ENCODE peak calls at places on chromosomes 2 and 18, in eight cellular contexts. X is neural progenitor cell, P is fibroblast of lung, E is H9, A is MM.1S, M is mammary epithelial cell, Q is heart left ventricle, Y is Panc1. F is an unnamed sample.

GRCh38 chr2:237060518-237061312 is 25.0 kb upstream of the COPS8 start:
- DNase-seq in M (peak), Y (peak), A (peak), X (peak), Q (no peak), E (peak), P (peak), F (peak)

GRCh38 chr2:199197448-199197847 is 260.3 kb downstream of the SATB2 start:
- DNase-seq in E (no peak), M (peak), A (peak), Y (no peak), X (no peak), P (no peak), Q (no peak), F (no peak)

GRCh38 chr2:129806317-129806716 is 173.1 kb upstream of the RAB6C start:
- DNase-seq in Y (no peak), E (peak), P (no peak), X (peak), Q (no peak), M (no peak), A (no peak), F (no peak)

GRCh38 chr2:229901819-229902218 is 20.0 kb downstream of the TRIP12 start:
- DNase-seq in Y (no peak), X (no peak), P (peak), A (no peak), Q (no peak), M (peak), E (no peak), F (peak)

GRCh38 chr2:192887296-192887695 is 692.6 kb upstream of the TMEFF2 start:
- DNase-seq in A (no peak), Q (no peak), M (no peak), Y (no peak), X (no peak), E (no peak), P (no peak), F (no peak)

GRCh38 chr18:46700026-46700425 is 43.0 kb upstream of the LOXHD1 start:
- DNase-seq in X (no peak), P (no peak), M (no peak), Y (no peak), Q (no peak), E (no peak), A (no peak), F (no peak)

GRCh38 chr2:128623776-128624424 is 305.2 kb upstream of the HS6ST1 start:
- DNase-seq in Q (no peak), A (peak), E (no peak), Y (no peak), M (peak), X (no peak), P (peak), F (peak)

GRCh38 chr18:10336749-10337148 is 117.7 kb upstream of the APCDD1 start:
- DNase-seq in Y (no peak), P (no peak), M (no peak), X (no peak), A (no peak), Q (no peak), E (no peak), F (no peak)

GRCh38 chr18:6355789-6356589 is 58.7 kb downstream of the L3MBTL4 start:
- DNase-seq in X (no peak), E (no peak), Q (no peak), P (peak), Y (peak), M (peak), A (no peak), F (peak)

GRCh38 chr2:50065845-50066244 is 911.5 kb upstream of the FSHR start:
- DNase-seq in X (no peak), E (no peak), Q (no peak), P (no peak), Y (no peak), M (no peak), A (no peak), F (no peak)
- H3K27ac ChIP-seq in X (no peak), E (no peak), Q (no peak), P (no peak), Y (no peak), M (no peak), A (no peak), F (no peak)

GRCh38 chr2:239775623-239776440 is 249.3 kb downstream of the NDUFA10 start:
- DNase-seq in E (no peak), Q (no peak), M (no peak), Y (no peak), X (no peak), P (no peak), A (no peak), F (no peak)

GRCh38 chr2:239774142-239774462 is 251.0 kb downstream of the NDUFA10 start:
- DNase-seq in X (no peak), Q (no peak), Y (no peak), M (no peak), E (no peak), A (no peak), P (no peak), F (no peak)

GRCh38 chr2:239774933-239775622 is 250.1 kb downstream of the NDUFA10 start:
- DNase-seq in E (no peak), Y (no peak), M (no peak), A (no peak), X (no peak), Q (no peak), P (no peak), F (no peak)

GRCh38 chr2:239772721-239773120 is 252.4 kb downstream of the NDUFA10 start:
- DNase-seq in Q (no peak), X (no peak), A (no peak), E (no peak), P (no peak), M (no peak), Y (no peak), F (no peak)

GRCh38 chr2:239773377-239774141 is 251.6 kb downstream of the NDUFA10 start:
- DNase-seq in M (no peak), X (no peak), E (no peak), Y (no peak), P (no peak), Q (no peak), A (no peak), F (no peak)
- TF ChIP-seq CTCF in M (no peak), X (no peak), E (no peak), Y (no peak), P (no peak), Q (no peak), A (no peak), F (no peak)

GRCh38 chr2:64944484-64944883 is 44.7 kb upstream of the SLC1A4 start:
- DNase-seq in Y (no peak), M (no peak), P (no peak), E (no peak), Q (no peak), A (no peak), X (no peak), F (peak)
- H3K27ac ChIP-seq in Y (no peak), M (no peak), P (no peak), E (no peak), Q (no peak), A (no peak), X (no peak), F (peak)

GRCh38 chr2:195664528-195664927 is 7.5 kb downstream of the SLC39A10 start:
- DNase-seq in Q (no peak), E (no peak), P (peak), Y (no peak), M (no peak), A (no peak), X (no peak), F (no peak)
- TF ChIP-seq CTCF in Q (no peak), E (peak), P (no peak), Y (peak), M (no peak), A (no peak), X (no peak), F (no peak)

F was measured in RWPE1.